ENCODE peak calls at places on chromosomes 12 and 14, in four cellular contexts. One of them, this sample, is unnamed.

GRCh38 chr14:89349196-89350008 is 67.6 kb downstream of the FOXN3 start:
- DNase-seq in H7: peak
- DNase-seq in nephron progenitor cell: peak
- DNase-seq in RPMI8226: no peak
- DNase-seq in this sample: no peak

GRCh38 chr12:1201886-1202285 is 210.9 kb downstream of the ERC1 start:
- DNase-seq in nephron progenitor cell: no peak
- DNase-seq in RPMI8226: no peak
- DNase-seq in H7: no peak
- DNase-seq in this sample: no peak

GRCh38 chr14:67999693-68000384 is 180.3 kb downstream of the RAD51B start:
- DNase-seq in H7: no peak
- DNase-seq in RPMI8226: no peak
- DNase-seq in nephron progenitor cell: no peak
- DNase-seq in this sample: no peak

GRCh38 chr12:132600048-132601032 is 10.0 kb downstream of the LRCOL1 start:
- DNase-seq in RPMI8226: peak
- DNase-seq in H7: peak
- DNase-seq in nephron progenitor cell: peak
- DNase-seq in this sample: no peak

GRCh38 chr14:40240456-40240855 is 808.2 kb upstream of the FBXO33 start:
- DNase-seq in RPMI8226: no peak
- DNase-seq in nephron progenitor cell: no peak
- DNase-seq in H7: no peak
- DNase-seq in this sample: no peak

GRCh38 chr12:44748950-44749468 is 127.1 kb downstream of the NELL2 start:
- DNase-seq in nephron progenitor cell: no peak
- DNase-seq in RPMI8226: no peak
- DNase-seq in H7: no peak
- DNase-seq in this sample: no peak

GRCh38 chr14:75249251-75249957 is 29.2 kb upstream of the FOS start:
- DNase-seq in RPMI8226: peak
- DNase-seq in H7: peak
- DNase-seq in nephron progenitor cell: no peak
- DNase-seq in this sample: no peak

GRCh38 chr12:28830491-28830890 is 318.6 kb upstream of the FAR2 start:
- DNase-seq in nephron progenitor cell: no peak
- DNase-seq in H7: peak
- DNase-seq in RPMI8226: no peak
- DNase-seq in this sample: no peak

GRCh38 chr12:64675795-64676194 is 65.5 kb downstream of the RASSF3 start:
- DNase-seq in RPMI8226: no peak
- DNase-seq in nephron progenitor cell: no peak
- DNase-seq in H7: no peak
- DNase-seq in this sample: no peak

GRCh38 chr12:22981711-22982110 is 356.7 kb downstream of the ETNK1 start:
- DNase-seq in nephron progenitor cell: no peak
- DNase-seq in RPMI8226: no peak
- DNase-seq in H7: peak
- DNase-seq in this sample: no peak

GRCh38 chr14:90513151-90514014 is 116.6 kb downstream of the CALM1 start:
- DNase-seq in H7: peak
- DNase-seq in nephron progenitor cell: peak
- DNase-seq in RPMI8226: peak
- DNase-seq in this sample: no peak

GRCh38 chr14:57136669-57137068 is 132.0 kb downstream of the EXOC5 start:
- DNase-seq in nephron progenitor cell: no peak
- DNase-seq in RPMI8226: peak
- DNase-seq in H7: no peak
- DNase-seq in this sample: peak

GRCh38 chr12:96077081-96077480 is 41.7 kb upstream of the LTA4H start:
- DNase-seq in RPMI8226: no peak
- DNase-seq in H7: peak
- DNase-seq in nephron progenitor cell: no peak
- DNase-seq in this sample: no peak

GRCh38 chr14:89131004-89131750 is 285.9 kb downstream of the FOXN3 start:
- DNase-seq in nephron progenitor cell: no peak
- DNase-seq in H7: no peak
- DNase-seq in RPMI8226: no peak
- DNase-seq in this sample: no peak

GRCh38 chr12:103824290-103824689 is 16.7 kb downstream of the NT5DC3 start:
- DNase-seq in H7: no peak
- DNase-seq in nephron progenitor cell: no peak
- DNase-seq in RPMI8226: no peak
- DNase-seq in this sample: no peak

GRCh38 chr14:90491868-90492560 is 95.2 kb downstream of the CALM1 start:
- DNase-seq in RPMI8226: no peak
- DNase-seq in nephron progenitor cell: no peak
- DNase-seq in H7: peak
- DNase-seq in this sample: no peak

GRCh38 chr12:25119020-25119419 is 75.9 kb downstream of the DNAI7 start:
- DNase-seq in H7: peak
- DNase-seq in nephron progenitor cell: no peak
- DNase-seq in RPMI8226: peak
- DNase-seq in this sample: no peak